ENCODE peak calls at places on chromosomes 5 and 9, in four cellular contexts. One of them, this sample, is unnamed.

GRCh38 chr5:42547146-42547545 is 123.9 kb downstream of the GHR start:
- DNase-seq in HL-60: no peak
- DNase-seq in GM12891: no peak
- DNase-seq in GM12878: no peak
- DNase-seq in this sample: no peak

GRCh38 chr5:62206150-62206829 is 99.7 kb upstream of the KIF2A start:
- DNase-seq in GM12891: no peak
- DNase-seq in GM12878: no peak
- DNase-seq in HL-60: no peak
- DNase-seq in this sample: peak; percentile 46

GRCh38 chr9:134357631-134358025 is 31.4 kb downstream of the RXRA start:
- DNase-seq in HL-60: no peak
- DNase-seq in GM12878: no peak
- DNase-seq in GM12891: no peak
- DNase-seq in this sample: no peak

GRCh38 chr5:54743997-54744788 is 226.6 kb downstream of the SNX18 start:
- DNase-seq in HL-60: peak; percentile 12
- DNase-seq in GM12878: peak; percentile 45
- DNase-seq in GM12891: peak; percentile 8
- DNase-seq in this sample: peak; percentile 67

GRCh38 chr5:72166070-72166979 is 59.0 kb downstream of the MAP1B start:
- DNase-seq in GM12878: no peak
- DNase-seq in HL-60: no peak
- DNase-seq in GM12891: no peak
- DNase-seq in this sample: peak; percentile 89

GRCh38 chr5:88884435-88884877 is 1.5 kb upstream of the MEF2C start:
- DNase-seq in GM12891: no peak
- DNase-seq in GM12878: no peak
- DNase-seq in HL-60: no peak
- DNase-seq in this sample: peak; percentile 69

GRCh38 chr5:114249838-114250237 is 112.0 kb upstream of the KCNN2 start:
- DNase-seq in HL-60: no peak
- DNase-seq in GM12878: no peak
- DNase-seq in GM12891: no peak
- DNase-seq in this sample: no peak

GRCh38 chr5:97676608-97677007 is 493.6 kb upstream of the RIOK2 start:
- DNase-seq in GM12878: no peak
- DNase-seq in GM12891: no peak
- DNase-seq in HL-60: no peak
- DNase-seq in this sample: no peak

GRCh38 chr9:133964463-133964862 is 27.7 kb downstream of the VAV2 start:
- DNase-seq in GM12878: no peak
- DNase-seq in GM12891: no peak
- DNase-seq in HL-60: no peak
- DNase-seq in this sample: no peak

GRCh38 chr9:107336718-107337360 is 53.8 kb downstream of the RAD23B start:
- DNase-seq in GM12878: no peak
- DNase-seq in GM12891: no peak
- DNase-seq in HL-60: no peak
- DNase-seq in this sample: no peak

GRCh38 chr5:13477118-13477737 is 467.3 kb downstream of the DNAH5 start:
- DNase-seq in GM12891: no peak
- DNase-seq in GM12878: no peak
- DNase-seq in HL-60: no peak
- DNase-seq in this sample: no peak

GRCh38 chr5:69288069-69288468 is 44.5 kb downstream of the CCDC125 start:
- DNase-seq in GM12891: no peak
- DNase-seq in GM12878: no peak
- DNase-seq in HL-60: no peak
- DNase-seq in this sample: no peak

GRCh38 chr9:69674741-69675438 is 2.7 kb upstream of the APBA1 start:
- DNase-seq in HL-60: no peak
- DNase-seq in GM12891: no peak
- DNase-seq in GM12878: no peak
- DNase-seq in this sample: no peak

GRCh38 chr5:8327016-8327415 is 458.1 kb downstream of the MTRR start:
- DNase-seq in GM12891: no peak
- DNase-seq in GM12878: no peak
- DNase-seq in HL-60: no peak
- DNase-seq in this sample: no peak

GRCh38 chr5:154566146-154566680 is 88.2 kb upstream of the HAND1 start:
- DNase-seq in HL-60: no peak
- DNase-seq in GM12878: no peak
- DNase-seq in GM12891: no peak
- DNase-seq in this sample: no peak

GRCh38 chr5:5432020-5432707 is 9.7 kb downstream of the ICE1 start:
- DNase-seq in HL-60: no peak
- DNase-seq in GM12878: no peak
- DNase-seq in GM12891: no peak
- DNase-seq in this sample: no peak

DNA sequence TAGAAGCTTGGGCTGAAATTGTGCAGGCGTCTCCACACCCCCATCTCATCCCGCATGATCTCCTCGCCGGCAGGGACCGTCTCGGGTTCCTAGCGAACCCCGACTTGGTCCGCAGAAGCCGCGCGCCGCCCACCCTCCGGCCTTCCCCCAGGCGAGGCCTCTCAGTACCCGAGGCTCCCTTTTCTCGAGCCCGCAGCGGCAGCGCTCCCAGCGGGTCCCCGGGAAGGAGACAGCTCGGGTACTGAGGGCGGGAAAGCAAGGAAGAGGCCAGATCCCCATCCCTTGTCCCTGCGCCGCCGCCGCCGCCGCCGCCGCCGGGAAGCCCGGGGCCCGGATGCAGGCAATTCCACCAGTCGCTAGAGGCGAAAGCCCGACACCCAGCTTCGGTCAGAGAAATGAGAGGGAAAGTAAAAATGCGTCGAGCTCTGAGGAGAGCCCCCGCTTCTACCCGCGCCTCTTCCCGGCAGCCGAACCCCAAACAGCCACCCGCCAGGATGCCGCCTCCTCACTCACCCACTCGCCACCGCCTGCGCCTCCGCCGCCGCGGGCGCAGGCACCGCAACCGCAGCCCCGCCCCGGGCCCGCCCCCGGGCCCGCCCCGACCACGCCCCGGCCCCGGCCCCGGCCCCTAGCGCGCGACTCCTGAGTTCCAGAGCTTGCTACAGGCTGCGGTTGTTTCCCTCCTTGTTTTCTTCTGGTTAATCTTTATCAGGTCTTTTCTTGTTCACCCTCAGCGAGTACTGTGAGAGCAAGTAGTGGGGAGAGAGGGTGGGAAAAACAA is at the start of gene C9orf72:
- DNase-seq in GM12891: peak; percentile 58
- DNase-seq in GM12878: no peak
- DNase-seq in HL-60: peak; percentile 17
- DNase-seq in this sample: peak; percentile 55
- TF ChIP-seq SPI1 in GM12891: no peak
- TF ChIP-seq SPI1 in GM12878: no peak
- TF ChIP-seq SPI1 in HL-60: no peak
- TF ChIP-seq SPI1 in this sample: no peak

GRCh38 chr5:29193972-29194371 is 1999.5 kb upstream of the CDH6 start:
- DNase-seq in HL-60: no peak
- DNase-seq in GM12891: no peak
- DNase-seq in GM12878: no peak
- DNase-seq in this sample: no peak
- TF ChIP-seq SPI1 in HL-60: no peak
- TF ChIP-seq SPI1 in GM12891: no peak
- TF ChIP-seq SPI1 in GM12878: no peak
- TF ChIP-seq SPI1 in this sample: no peak

GRCh38 chr5:56028708-56029107 is 33.9 kb upstream of the IL6ST start:
- DNase-seq in GM12878: no peak
- DNase-seq in HL-60: no peak
- DNase-seq in GM12891: no peak
- DNase-seq in this sample: no peak

GRCh38 chr5:56029457-56029856 is 34.7 kb upstream of the IL6ST start:
- DNase-seq in HL-60: no peak
- DNase-seq in GM12891: no peak
- DNase-seq in GM12878: no peak
- DNase-seq in this sample: no peak

GRCh38 chr5:56025303-56025885 is 30.6 kb upstream of the IL6ST start:
- DNase-seq in GM12878: no peak
- DNase-seq in GM12891: no peak
- DNase-seq in HL-60: no peak
- DNase-seq in this sample: peak; percentile 18

GRCh38 chr5:56024810-56025302 is 30.1 kb upstream of the IL6ST start:
- DNase-seq in GM12878: no peak
- DNase-seq in GM12891: no peak
- DNase-seq in HL-60: no peak
- DNase-seq in this sample: no peak

GRCh38 chr5:56026863-56027300 is 32.1 kb upstream of the IL6ST start:
- DNase-seq in GM12878: peak; percentile 89
- DNase-seq in GM12891: no peak
- DNase-seq in HL-60: no peak
- DNase-seq in this sample: no peak
- TF ChIP-seq SPI1 in GM12878: peak; percentile 27
- TF ChIP-seq SPI1 in GM12891: no peak
- TF ChIP-seq SPI1 in HL-60: no peak
- TF ChIP-seq SPI1 in this sample: no peak

GRCh38 chr5:128356011-128356410 is 182.0 kb downstream of the FBN2 start:
- DNase-seq in GM12878: no peak
- DNase-seq in GM12891: no peak
- DNase-seq in HL-60: no peak
- DNase-seq in this sample: no peak
- TF ChIP-seq SPI1 in GM12878: no peak
- TF ChIP-seq SPI1 in GM12891: no peak
- TF ChIP-seq SPI1 in HL-60: no peak
- TF ChIP-seq SPI1 in this sample: no peak

DNA sequence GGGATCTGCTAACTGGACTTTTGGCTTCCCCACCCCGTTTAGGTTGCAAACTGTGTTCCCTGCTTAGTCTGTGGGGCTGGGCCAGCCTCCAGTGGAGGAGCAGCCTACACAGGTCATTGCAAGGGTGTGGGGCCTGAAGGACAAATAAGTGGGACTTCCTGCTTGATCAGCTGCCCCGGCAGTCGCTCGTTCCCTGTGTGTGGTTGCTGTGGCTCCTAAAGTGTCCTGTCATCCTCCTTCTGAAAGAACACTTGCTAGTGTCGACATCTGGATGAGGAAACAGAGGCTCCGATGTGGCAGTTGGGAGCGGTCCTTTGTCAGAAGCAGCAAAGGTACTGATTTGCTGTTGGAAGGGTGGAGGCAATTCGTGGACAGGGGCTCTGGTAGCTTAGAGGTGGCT is 88.9 kb upstream of the TBCA start:
- DNase-seq in HL-60: peak; percentile 54
- DNase-seq in GM12891: no peak
- DNase-seq in GM12878: no peak
- DNase-seq in this sample: no peak
- TF ChIP-seq SPI1 in HL-60: no peak
- TF ChIP-seq SPI1 in GM12891: no peak
- TF ChIP-seq SPI1 in GM12878: no peak
- TF ChIP-seq SPI1 in this sample: no peak

GRCh38 chr5:27241564-27242257 is 203.3 kb upstream of the CDH9 start:
- DNase-seq in GM12878: no peak
- DNase-seq in GM12891: no peak
- DNase-seq in HL-60: peak; percentile 54
- DNase-seq in this sample: no peak
- TF ChIP-seq SPI1 in GM12878: no peak
- TF ChIP-seq SPI1 in GM12891: no peak
- TF ChIP-seq SPI1 in HL-60: no peak
- TF ChIP-seq SPI1 in this sample: no peak